ENCODE peak calls at places on chromosomes 1 and 21, in ten cellular contexts. N, U, T, I, Q, Y, D, X, G and M are unnamed samples.

GRCh38 chr1:151512801-151513625 is 1.8 kb downstream of the CGN start:
- DNase-seq in N (no peak), U (no peak), T (peak), I (no peak), Q (no peak), Y (peak), D (no peak), X (no peak), G (no peak), M (no peak)

GRCh38 chr1:39952359-39953110 is 2.4 kb upstream of the MFSD2A start:
- DNase-seq in N (no peak), U (peak), T (peak), I (no peak), Q (no peak), Y (peak), D (peak), X (no peak), G (no peak), M (peak)

GRCh38 chr1:165562576-165562975 is 18.8 kb downstream of the LRRC52 start:
- DNase-seq in N (no peak), U (no peak), T (no peak), I (peak), Q (no peak), Y (no peak), D (peak), X (no peak), G (no peak), M (no peak)

GRCh38 chr1:15178571-15179484 is 25.3 kb downstream of the TMEM51 start:
- DNase-seq in N (peak), U (peak), T (peak), I (peak), Q (no peak), Y (no peak), D (peak), X (peak), G (peak), M (peak)

GRCh38 chr1:46466477-46467182 is 23.0 kb upstream of the DMBX1 start:
- DNase-seq in N (no peak), U (no peak), T (peak), I (no peak), Q (no peak), Y (peak), D (peak), X (no peak), G (no peak), M (no peak)

GRCh38 chr1:232587141-232588008 is 42.6 kb downstream of the SIPA1L2 start:
- DNase-seq in N (no peak), U (no peak), T (no peak), I (no peak), Q (no peak), Y (no peak), D (no peak), X (no peak), G (no peak), M (no peak)

GRCh38 chr1:76374111-76374510 is 299.6 kb downstream of the ST6GALNAC3 start:
- DNase-seq in N (no peak), U (no peak), T (no peak), I (no peak), Q (no peak), Y (no peak), D (no peak), X (no peak), G (no peak), M (no peak)

GRCh38 chr1:171257207-171258052 is 9.1 kb downstream of the FMO1 start:
- DNase-seq in N (no peak), U (peak), T (peak), I (peak), Q (no peak), Y (peak), D (peak), X (no peak), G (peak), M (peak)

GRCh38 chr1:3036646-3037280 is 15.5 kb downstream of the ACTRT2 start:
- DNase-seq in N (no peak), U (no peak), T (peak), I (no peak), Q (no peak), Y (no peak), D (no peak), X (no peak), G (no peak), M (no peak)

GRCh38 chr1:95323117-95323516 is 89.1 kb downstream of the RWDD3 start:
- DNase-seq in N (no peak), U (peak), T (no peak), I (peak), Q (no peak), Y (no peak), D (peak), X (peak), G (no peak), M (no peak)

GRCh38 chr1:235017719-235018118 is 110.9 kb downstream of the TOMM20 start:
- DNase-seq in N (no peak), U (no peak), T (no peak), I (no peak), Q (no peak), Y (no peak), D (peak), X (peak), G (no peak), M (no peak)

GRCh38 chr1:210360852-210361477 is 32.3 kb downstream of the HHAT start:
- DNase-seq in N (peak), U (peak), T (no peak), I (peak), Q (no peak), Y (no peak), D (peak), X (peak), G (no peak), M (no peak)

GRCh38 chr1:236064674-236065508 is at the start of gene NID1:
- DNase-seq in N (no peak), U (peak), T (peak), I (peak), Q (peak), Y (peak), D (peak), X (peak), G (peak), M (no peak)

GRCh38 chr1:100423832-100424337 is 71.6 kb downstream of the CDC14A start:
- DNase-seq in N (no peak), U (no peak), T (no peak), I (no peak), Q (no peak), Y (no peak), D (no peak), X (no peak), G (no peak), M (no peak)

DNA sequence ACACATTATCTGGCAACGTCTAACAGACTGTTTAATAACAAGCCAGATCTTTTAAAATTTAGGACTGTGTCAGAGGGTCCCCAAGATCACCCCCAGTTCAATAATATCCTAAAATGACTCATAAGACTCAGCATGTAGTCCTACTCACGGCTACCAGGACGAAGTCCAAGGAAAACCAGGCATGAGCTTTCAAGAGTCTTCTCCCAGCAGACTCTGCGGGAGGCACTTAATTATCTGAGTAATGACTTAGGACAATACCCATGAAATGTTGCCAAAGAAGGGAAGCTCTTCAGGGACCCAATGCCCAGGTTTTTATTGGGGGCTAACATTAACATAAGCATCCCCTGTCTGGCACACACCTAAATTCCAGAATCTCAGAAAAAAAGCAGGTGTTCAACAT is 7.0 kb downstream of the HFM1 start:
- DNase-seq in N (no peak), U (no peak), T (no peak), I (peak), Q (no peak), Y (no peak), D (peak), X (peak), G (no peak), M (no peak)
- TF ChIP-seq CTCF in N (no peak), U (no peak), T (no peak), I (no peak), Q (no peak), Y (no peak), D (no peak), X (no peak), G (no peak), M (no peak)

GRCh38 chr1:54360165-54361005 is 45.8 kb downstream of the SSBP3 start:
- DNase-seq in N (no peak), U (no peak), T (no peak), I (no peak), Q (no peak), Y (no peak), D (no peak), X (no peak), G (no peak), M (no peak)
- TF ChIP-seq CTCF in N (no peak), U (no peak), T (no peak), I (peak), Q (no peak), Y (no peak), D (no peak), X (no peak), G (no peak), M (peak)

GRCh38 chr1:169106095-169106920 is at the start of gene ATP1B1:
- DNase-seq in N (peak), U (peak), T (peak), I (peak), Q (peak), Y (peak), D (peak), X (peak), G (peak), M (no peak)

GRCh38 chr1:169103443-169103842 is 3.0 kb upstream of the ATP1B1 start:
- DNase-seq in N (no peak), U (no peak), T (peak), I (no peak), Q (no peak), Y (peak), D (no peak), X (no peak), G (no peak), M (no peak)

GRCh38 chr1:169105087-169105433 is 1.4 kb upstream of the ATP1B1 start:
- DNase-seq in N (no peak), U (no peak), T (no peak), I (no peak), Q (no peak), Y (no peak), D (no peak), X (no peak), G (no peak), M (no peak)

GRCh38 chr1:169106921-169107672 is 607 bp downstream of the ATP1B1 start:
- DNase-seq in N (no peak), U (peak), T (peak), I (peak), Q (no peak), Y (no peak), D (no peak), X (peak), G (no peak), M (no peak)

DNA sequence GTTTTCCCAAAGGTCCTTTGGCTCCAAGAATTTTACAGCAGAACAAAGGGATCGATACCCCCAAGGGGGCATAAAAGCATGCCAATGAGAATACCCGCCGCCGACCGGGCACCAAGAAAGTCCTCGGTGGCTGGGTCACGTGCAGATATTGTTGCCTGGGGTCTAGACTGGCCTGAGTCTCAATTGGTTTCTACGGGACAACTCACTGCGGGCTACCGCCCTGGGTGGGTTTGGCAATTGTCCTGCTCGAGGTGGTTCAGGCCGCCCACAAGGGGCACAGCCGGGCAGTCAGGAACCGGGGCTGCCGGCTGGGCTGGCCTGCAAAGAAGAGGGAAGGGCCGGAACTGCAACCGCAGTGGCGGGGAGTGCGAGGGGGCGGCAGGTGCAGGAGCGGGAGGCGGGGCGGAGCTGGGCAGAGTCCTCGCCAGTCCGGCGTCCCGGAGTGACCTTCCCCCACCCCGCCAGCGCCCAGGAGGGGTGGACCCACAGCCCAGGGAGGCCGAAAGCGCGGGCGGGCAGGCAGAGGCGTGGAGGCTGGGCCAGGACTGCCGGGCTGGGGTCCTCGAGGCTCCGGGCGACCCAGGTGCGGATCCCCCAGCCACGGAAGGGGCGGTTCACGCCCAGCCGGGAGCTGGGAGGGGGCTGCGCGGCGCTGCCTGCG is 926 bp upstream of the ATP1B1 start:
- DNase-seq in N (no peak), U (no peak), T (peak), I (no peak), Q (peak), Y (peak), D (peak), X (peak), G (no peak), M (no peak)
- TF ChIP-seq CTCF in N (no peak), U (no peak), T (no peak), I (no peak), Q (no peak), Y (no peak), D (no peak), X (no peak), G (no peak), M (no peak)

GRCh38 chr21:42574234-42575027 is 60.8 kb downstream of the SLC37A1 start:
- DNase-seq in N (no peak), U (peak), T (no peak), I (peak), Q (no peak), Y (peak), D (peak), X (no peak), G (no peak), M (no peak)
- TF ChIP-seq CTCF in N (peak), U (peak), T (no peak), I (peak), Q (no peak), Y (no peak), D (peak), X (peak), G (peak), M (peak)

GRCh38 chr1:23081376-23081775 is 62.1 kb downstream of the KDM1A start:
- DNase-seq in N (no peak), U (no peak), T (no peak), I (no peak), Q (no peak), Y (no peak), D (no peak), X (no peak), G (no peak), M (no peak)
- TF ChIP-seq CTCF in N (no peak), U (peak), T (no peak), I (peak), Q (peak), Y (no peak), D (peak), X (peak), G (no peak), M (peak)

DNA sequence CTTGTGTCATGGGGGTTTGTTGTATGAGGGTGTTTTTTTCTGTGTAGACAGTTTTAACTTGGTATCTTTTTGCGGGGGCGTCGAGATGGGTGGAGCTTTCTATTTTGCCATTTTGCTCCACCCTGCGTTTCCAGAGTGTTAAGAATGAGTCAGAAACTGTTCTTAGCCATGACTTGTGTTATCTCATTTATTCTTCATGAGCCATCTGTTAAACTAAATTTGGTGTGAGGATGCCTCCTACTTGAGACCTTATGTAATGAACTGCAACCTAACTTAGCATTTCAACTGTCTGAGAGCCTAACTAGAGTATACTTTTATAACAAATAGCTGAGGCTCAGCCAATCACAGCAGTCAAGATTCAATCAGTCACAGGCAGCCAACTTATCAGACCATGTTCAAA is 1873.5 kb downstream of the NCAM2 start:
- DNase-seq in N (no peak), U (no peak), T (no peak), I (no peak), Q (no peak), Y (no peak), D (no peak), X (no peak), G (no peak), M (no peak)
- TF ChIP-seq CTCF in N (no peak), U (no peak), T (no peak), I (no peak), Q (no peak), Y (no peak), D (no peak), X (no peak), G (no peak), M (no peak)

DNA sequence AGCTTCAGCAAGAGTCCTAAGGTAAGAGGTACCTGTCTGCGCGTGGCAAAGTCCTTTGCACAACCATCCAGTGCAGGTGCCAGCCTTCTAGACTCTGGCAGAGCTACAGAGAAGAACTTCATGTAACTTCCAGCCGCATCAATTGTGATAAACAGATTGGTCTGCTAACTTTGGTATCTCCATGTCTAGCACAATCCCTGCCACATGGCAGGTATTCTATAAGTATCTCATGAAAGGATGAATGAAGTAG is 29.8 kb downstream of the CD48 start:
- DNase-seq in N (no peak), U (no peak), T (no peak), I (no peak), Q (no peak), Y (no peak), D (no peak), X (no peak), G (no peak), M (no peak)
- TF ChIP-seq CTCF in N (no peak), U (no peak), T (no peak), I (no peak), Q (no peak), Y (no peak), D (no peak), X (no peak), G (no peak), M (no peak)